ENCODE peak calls at places on chromosomes 7 and 10, in seven cellular contexts. O is stimulated activated CD8-positive, alpha-beta memory T cell treated with anti-CD3 and anti-CD28 coated beads, Interleukin-4, amount 100 ng/mL, for 1 hour; K is left ventricle myocardium inferior; T is NCI-H1092; D is occipital lobe; B is esophagus squamous epithelium; Q is WTC11. I is an unnamed sample.

GRCh38 chr7:83178066-83178465 is 15.4 kb upstream of the PCLO start:
- DNase-seq in D (no peak), B (no peak), Q (no peak), K (no peak), T (no peak), O (no peak), I (no peak)

GRCh38 chr10:109871476-109871875 is 51.8 kb downstream of the XPNPEP1 start:
- DNase-seq in Q (no peak), B (no peak), K (no peak), T (no peak), O (no peak), D (no peak), I (no peak)

GRCh38 chr10:14191871-14192270 is 138.9 kb downstream of the FRMD4A start:
- DNase-seq in K (no peak), D (no peak), B (no peak), T (no peak), O (no peak), Q (no peak), I (no peak)

GRCh38 chr7:30459591-30460245 is 18.9 kb downstream of the NOD1 start:
- DNase-seq in T (no peak), D (no peak), K (no peak), B (no peak), Q (no peak), O (no peak), I (peak)

GRCh38 chr10:132479603-132480221 is 57.9 kb upstream of the INPP5A start:
- DNase-seq in O (no peak), K (no peak), Q (peak), T (no peak), D (no peak), B (no peak), I (no peak)

GRCh38 chr7:143974457-143974856 is 19.8 kb downstream of the OR2F1 start:
- DNase-seq in T (no peak), Q (no peak), B (no peak), D (no peak), K (no peak), O (no peak), I (peak)

GRCh38 chr7:78226059-78226658 is 427.6 kb downstream of the PHTF2 start:
- DNase-seq in O (no peak), T (peak), K (peak), Q (peak), D (peak), B (no peak), I (peak)

GRCh38 chr10:42950606-42951485 is 126.0 kb upstream of the RET start:
- DNase-seq in B (no peak), O (no peak), Q (no peak), K (no peak), D (no peak), T (no peak), I (peak)

I was measured in ELF-1.